ENCODE peak calls at places on chromosomes 7 and 10, in eight cellular contexts. One of them, this sample, is unnamed.

GRCh38 chr10:121681982-121682687 is 83.9 kb upstream of the FGFR2 start:
- DNase-seq in lower leg skin: no peak
- DNase-seq in ovary: no peak
- DNase-seq in breast epithelium: no peak
- DNase-seq in IMR-90: no peak
- DNase-seq in A549: no peak
- DNase-seq in spleen: no peak
- DNase-seq in transverse colon: no peak
- DNase-seq in this sample: no peak

GRCh38 chr10:75956624-75957023 is 525.2 kb downstream of the LRMDA start:
- DNase-seq in IMR-90: peak
- DNase-seq in spleen: no peak
- DNase-seq in breast epithelium: no peak
- DNase-seq in transverse colon: no peak
- DNase-seq in ovary: no peak
- DNase-seq in lower leg skin: no peak
- DNase-seq in A549: peak
- DNase-seq in this sample: no peak

GRCh38 chr10:101840102-101840684 is 3.4 kb downstream of the KCNIP2 start:
- DNase-seq in transverse colon: no peak
- DNase-seq in breast epithelium: no peak
- DNase-seq in lower leg skin: no peak
- DNase-seq in spleen: no peak
- DNase-seq in ovary: peak
- DNase-seq in A549: no peak
- DNase-seq in IMR-90: no peak
- DNase-seq in this sample: no peak

GRCh38 chr10:91354686-91355085 is 55.5 kb upstream of the HECTD2 start:
- DNase-seq in transverse colon: no peak
- DNase-seq in spleen: no peak
- DNase-seq in IMR-90: no peak
- DNase-seq in breast epithelium: no peak
- DNase-seq in A549: no peak
- DNase-seq in ovary: no peak
- DNase-seq in lower leg skin: no peak
- DNase-seq in this sample: no peak

GRCh38 chr10:88045116-88045515 is 181.7 kb downstream of the PTEN start:
- DNase-seq in lower leg skin: no peak
- DNase-seq in IMR-90: peak
- DNase-seq in transverse colon: no peak
- DNase-seq in ovary: no peak
- DNase-seq in breast epithelium: no peak
- DNase-seq in A549: no peak
- DNase-seq in spleen: no peak
- DNase-seq in this sample: no peak

GRCh38 chr10:113183543-113183942 is 233.5 kb downstream of the TCF7L2 start:
- DNase-seq in IMR-90: no peak
- DNase-seq in transverse colon: no peak
- DNase-seq in A549: no peak
- DNase-seq in ovary: no peak
- DNase-seq in spleen: no peak
- DNase-seq in lower leg skin: no peak
- DNase-seq in breast epithelium: no peak
- DNase-seq in this sample: no peak

GRCh38 chr10:59102394-59102793 is 74.0 kb upstream of the PHYHIPL start:
- DNase-seq in lower leg skin: no peak
- DNase-seq in A549: no peak
- DNase-seq in transverse colon: no peak
- DNase-seq in ovary: no peak
- DNase-seq in breast epithelium: no peak
- DNase-seq in spleen: no peak
- DNase-seq in IMR-90: no peak
- DNase-seq in this sample: no peak

GRCh38 chr10:60465801-60466200 is 76.1 kb upstream of the ANK3 start:
- DNase-seq in lower leg skin: no peak
- DNase-seq in transverse colon: no peak
- DNase-seq in spleen: no peak
- DNase-seq in A549: no peak
- DNase-seq in breast epithelium: no peak
- DNase-seq in IMR-90: peak
- DNase-seq in ovary: no peak
- DNase-seq in this sample: no peak

GRCh38 chr10:13309792-13310191 is 9.9 kb upstream of the PHYH start:
- DNase-seq in breast epithelium: no peak
- DNase-seq in A549: no peak
- DNase-seq in IMR-90: no peak
- DNase-seq in spleen: no peak
- DNase-seq in ovary: no peak
- DNase-seq in transverse colon: no peak
- DNase-seq in lower leg skin: no peak
- DNase-seq in this sample: no peak

GRCh38 chr7:27198871-27199801 is 755 bp downstream of the HOXA13 start:
- DNase-seq in ovary: no peak
- DNase-seq in transverse colon: no peak
- DNase-seq in spleen: peak
- DNase-seq in A549: peak
- DNase-seq in lower leg skin: no peak
- DNase-seq in IMR-90: no peak
- DNase-seq in breast epithelium: no peak
- DNase-seq in this sample: no peak

GRCh38 chr10:86439544-86439943 is 72.9 kb upstream of the GRID1 start:
- DNase-seq in lower leg skin: peak
- DNase-seq in transverse colon: peak
- DNase-seq in ovary: no peak
- DNase-seq in A549: peak
- DNase-seq in IMR-90: peak
- DNase-seq in spleen: no peak
- DNase-seq in breast epithelium: no peak
- DNase-seq in this sample: peak

GRCh38 chr10:30821994-30822692 is 192.6 kb upstream of the LYZL2 start:
- DNase-seq in A549: no peak
- DNase-seq in breast epithelium: no peak
- DNase-seq in lower leg skin: no peak
- DNase-seq in IMR-90: no peak
- DNase-seq in ovary: no peak
- DNase-seq in transverse colon: no peak
- DNase-seq in spleen: peak
- DNase-seq in this sample: peak

GRCh38 chr10:25564351-25564750 is 369.7 kb upstream of the MYO3A start:
- DNase-seq in A549: no peak
- DNase-seq in ovary: no peak
- DNase-seq in transverse colon: no peak
- DNase-seq in spleen: no peak
- DNase-seq in lower leg skin: no peak
- DNase-seq in IMR-90: no peak
- DNase-seq in breast epithelium: no peak
- DNase-seq in this sample: no peak

GRCh38 chr10:5951167-5951711 is 26.1 kb downstream of the IL15RA start:
- DNase-seq in transverse colon: no peak
- DNase-seq in IMR-90: no peak
- DNase-seq in spleen: no peak
- DNase-seq in breast epithelium: peak
- DNase-seq in A549: no peak
- DNase-seq in lower leg skin: peak
- DNase-seq in ovary: no peak
- DNase-seq in this sample: peak

GRCh38 chr7:50507898-50508470 is 57.2 kb downstream of the DDC start:
- DNase-seq in IMR-90: no peak
- DNase-seq in spleen: peak
- DNase-seq in transverse colon: no peak
- DNase-seq in ovary: no peak
- DNase-seq in lower leg skin: no peak
- DNase-seq in breast epithelium: no peak
- DNase-seq in A549: no peak
- DNase-seq in this sample: no peak

GRCh38 chr7:138663741-138664710 is 37.1 kb downstream of the SVOPL start:
- DNase-seq in breast epithelium: no peak
- DNase-seq in transverse colon: peak
- DNase-seq in spleen: no peak
- DNase-seq in ovary: peak
- DNase-seq in A549: no peak
- DNase-seq in lower leg skin: no peak
- DNase-seq in IMR-90: no peak
- DNase-seq in this sample: peak

GRCh38 chr7:91311844-91312243 is 47.6 kb downstream of the FZD1 start:
- DNase-seq in IMR-90: no peak
- DNase-seq in lower leg skin: no peak
- DNase-seq in A549: no peak
- DNase-seq in transverse colon: no peak
- DNase-seq in spleen: no peak
- DNase-seq in ovary: no peak
- DNase-seq in breast epithelium: no peak
- DNase-seq in this sample: peak

GRCh38 chr7:91314591-91315323 is 50.5 kb downstream of the FZD1 start:
- DNase-seq in ovary: no peak
- DNase-seq in transverse colon: no peak
- DNase-seq in IMR-90: no peak
- DNase-seq in lower leg skin: no peak
- DNase-seq in spleen: no peak
- DNase-seq in breast epithelium: no peak
- DNase-seq in A549: no peak
- DNase-seq in this sample: no peak

GRCh38 chr7:91313113-91313512 is 48.9 kb downstream of the FZD1 start:
- DNase-seq in A549: no peak
- DNase-seq in transverse colon: no peak
- DNase-seq in spleen: no peak
- DNase-seq in breast epithelium: no peak
- DNase-seq in lower leg skin: no peak
- DNase-seq in IMR-90: no peak
- DNase-seq in ovary: no peak
- DNase-seq in this sample: no peak

GRCh38 chr7:91307467-91307866 is 43.2 kb downstream of the FZD1 start:
- DNase-seq in breast epithelium: no peak
- DNase-seq in A549: no peak
- DNase-seq in lower leg skin: no peak
- DNase-seq in ovary: no peak
- DNase-seq in IMR-90: no peak
- DNase-seq in spleen: no peak
- DNase-seq in transverse colon: no peak
- DNase-seq in this sample: no peak

DNA sequence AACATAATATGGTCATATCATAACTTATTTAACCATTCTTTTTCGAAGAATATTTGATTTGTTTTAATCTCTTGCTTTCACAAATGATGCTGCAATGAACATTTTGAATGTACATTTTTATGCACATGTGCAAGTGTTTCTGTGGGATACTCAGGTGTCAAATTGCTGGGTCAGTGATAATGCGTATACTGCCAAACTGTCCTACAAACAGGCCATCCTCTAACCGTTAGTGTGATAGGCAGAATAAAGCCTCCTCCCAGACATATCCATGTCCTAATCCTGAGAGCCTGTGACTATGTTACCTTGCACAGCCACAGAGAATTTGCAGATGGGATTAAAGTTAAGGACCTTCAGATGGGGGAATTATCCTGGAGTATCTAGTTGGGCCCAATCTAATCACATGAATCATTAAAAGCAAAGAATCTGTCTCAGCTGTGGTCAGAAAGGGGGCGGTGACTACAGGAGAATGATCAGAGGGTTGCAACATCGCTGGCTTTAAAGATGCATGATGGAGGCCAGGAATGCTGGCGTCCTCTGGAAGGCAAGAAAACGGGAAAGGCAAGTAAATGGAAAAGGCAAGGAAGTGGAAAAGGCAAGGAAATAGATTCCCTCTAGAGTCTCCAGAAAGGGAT is 46.7 kb downstream of the FZD1 start:
- DNase-seq in breast epithelium: no peak
- DNase-seq in lower leg skin: no peak
- DNase-seq in IMR-90: peak
- DNase-seq in spleen: no peak
- DNase-seq in transverse colon: peak
- DNase-seq in A549: no peak
- DNase-seq in ovary: no peak
- DNase-seq in this sample: peak
- TF ChIP-seq POLR2A in breast epithelium: no peak
- TF ChIP-seq POLR2A in lower leg skin: no peak
- TF ChIP-seq POLR2A in IMR-90: no peak
- TF ChIP-seq POLR2A in spleen: no peak
- TF ChIP-seq POLR2A in transverse colon: no peak
- TF ChIP-seq POLR2A in A549: no peak
- TF ChIP-seq POLR2A in ovary: no peak
- TF ChIP-seq POLR2A in this sample: no peak

GRCh38 chr10:22340362-22341189 is 4.7 kb upstream of the SPAG6 start:
- DNase-seq in A549: peak
- DNase-seq in lower leg skin: peak
- DNase-seq in ovary: peak
- DNase-seq in spleen: peak
- DNase-seq in breast epithelium: no peak
- DNase-seq in transverse colon: peak
- DNase-seq in IMR-90: peak
- DNase-seq in this sample: peak
- TF ChIP-seq POLR2A in A549: peak
- TF ChIP-seq POLR2A in lower leg skin: no peak
- TF ChIP-seq POLR2A in ovary: peak
- TF ChIP-seq POLR2A in spleen: peak
- TF ChIP-seq POLR2A in breast epithelium: peak
- TF ChIP-seq POLR2A in transverse colon: peak
- TF ChIP-seq POLR2A in IMR-90: peak
- TF ChIP-seq POLR2A in this sample: no peak

GRCh38 chr7:99438573-99439480 is at the start of the genes CPSF4 and PTCD1:
- DNase-seq in transverse colon: peak
- DNase-seq in ovary: peak
- DNase-seq in A549: peak
- DNase-seq in breast epithelium: peak
- DNase-seq in spleen: peak
- DNase-seq in lower leg skin: peak
- DNase-seq in IMR-90: peak
- DNase-seq in this sample: peak
- TF ChIP-seq POLR2A in transverse colon: peak
- TF ChIP-seq POLR2A in ovary: peak
- TF ChIP-seq POLR2A in A549: peak
- TF ChIP-seq POLR2A in breast epithelium: no peak
- TF ChIP-seq POLR2A in spleen: no peak
- TF ChIP-seq POLR2A in lower leg skin: no peak
- TF ChIP-seq POLR2A in IMR-90: peak
- TF ChIP-seq POLR2A in this sample: no peak

DNA sequence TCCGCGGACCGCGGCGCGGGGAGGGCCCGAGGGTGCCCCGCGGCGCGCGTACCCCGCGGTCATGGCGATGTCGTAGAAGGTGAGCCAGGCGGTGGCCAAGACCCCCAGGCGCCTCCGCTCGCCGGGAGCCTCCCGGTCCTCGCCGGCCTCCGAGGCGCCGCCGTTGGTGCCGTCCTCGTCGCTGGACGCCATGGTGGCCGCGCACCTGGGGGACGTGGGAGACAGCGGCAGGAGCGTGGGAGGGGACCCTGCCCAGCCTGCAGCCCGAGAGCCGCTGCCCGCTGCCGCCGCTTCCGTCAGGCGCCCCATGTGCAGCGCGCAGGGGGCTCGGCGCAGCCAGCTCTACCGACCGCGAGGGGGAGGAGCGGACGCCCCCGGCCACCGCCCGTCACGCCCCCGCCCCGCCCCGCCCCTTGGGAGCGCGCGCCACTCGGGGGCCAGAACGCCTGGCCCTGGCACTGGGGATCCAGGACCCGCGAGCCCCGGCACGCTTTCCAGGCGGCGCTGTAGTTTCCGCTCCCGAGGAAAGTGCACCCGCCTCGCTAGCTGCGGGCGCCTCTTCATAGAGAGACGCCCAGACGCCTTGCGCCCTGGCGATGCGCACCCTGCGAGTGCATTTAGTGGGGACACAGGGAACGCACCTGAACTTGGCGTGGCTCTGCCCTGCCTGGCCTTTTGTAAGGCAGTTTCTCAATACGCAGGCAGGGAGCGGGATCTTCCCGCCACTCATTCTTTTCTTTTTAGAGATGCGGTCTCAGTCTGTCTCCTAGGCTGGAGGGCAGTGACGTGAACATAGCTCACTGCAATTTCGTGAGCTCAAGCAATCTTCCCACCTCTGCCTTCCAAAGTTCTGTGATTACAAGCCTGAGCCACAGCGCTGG is at the start of gene HACD1:
- DNase-seq in IMR-90: peak
- DNase-seq in lower leg skin: no peak
- DNase-seq in ovary: peak
- DNase-seq in transverse colon: peak
- DNase-seq in A549: peak
- DNase-seq in spleen: peak
- DNase-seq in breast epithelium: peak
- DNase-seq in this sample: peak
- TF ChIP-seq POLR2A in IMR-90: peak
- TF ChIP-seq POLR2A in lower leg skin: no peak
- TF ChIP-seq POLR2A in ovary: no peak
- TF ChIP-seq POLR2A in transverse colon: peak
- TF ChIP-seq POLR2A in A549: peak
- TF ChIP-seq POLR2A in spleen: no peak
- TF ChIP-seq POLR2A in breast epithelium: no peak
- TF ChIP-seq POLR2A in this sample: no peak

This sample was measured in thyroid gland.